ENCODE peak calls at places on chromosomes 1 and 21, in eight cellular contexts. One of them, this sample, is unnamed.
A peak's percentile ranks its signal among the peaks of the same experiment; 100 is the strongest.

GRCh38 chr1:59113876-59114457 is 182.9 kb upstream of the FGGY start:
- DNase-seq in lower lobe of right lung: no peak
- DNase-seq in psoas muscle: no peak
- DNase-seq in neuronal stem cell: no peak
- DNase-seq in ovary: no peak
- DNase-seq in naive thymus-derived CD4-positive, alpha-beta T cell: no peak
- DNase-seq in HCT116: no peak
- DNase-seq in cardiac muscle cell: no peak
- DNase-seq in this sample: no peak

GRCh38 chr1:156338180-156338973 is at the start of the genes CCT3 and TSACC:
- DNase-seq in ovary: peak; percentile 100
- DNase-seq in HCT116: peak; percentile 100
- DNase-seq in naive thymus-derived CD4-positive, alpha-beta T cell: peak; percentile 100
- DNase-seq in neuronal stem cell: peak; percentile 100
- DNase-seq in psoas muscle: peak; percentile 100
- DNase-seq in cardiac muscle cell: peak; percentile 100
- DNase-seq in lower lobe of right lung: peak; percentile 98
- DNase-seq in this sample: peak; percentile 99

GRCh38 chr1:232142403-232143314 is 487.3 kb downstream of the SIPA1L2 start:
- DNase-seq in psoas muscle: no peak
- DNase-seq in HCT116: no peak
- DNase-seq in lower lobe of right lung: no peak
- DNase-seq in naive thymus-derived CD4-positive, alpha-beta T cell: no peak
- DNase-seq in neuronal stem cell: no peak
- DNase-seq in cardiac muscle cell: peak; percentile 71
- DNase-seq in ovary: peak; percentile 39
- DNase-seq in this sample: peak; percentile 59

GRCh38 chr1:198166900-198167299 is 10.1 kb downstream of the NEK7 start:
- DNase-seq in neuronal stem cell: no peak
- DNase-seq in lower lobe of right lung: no peak
- DNase-seq in cardiac muscle cell: no peak
- DNase-seq in naive thymus-derived CD4-positive, alpha-beta T cell: no peak
- DNase-seq in HCT116: no peak
- DNase-seq in psoas muscle: no peak
- DNase-seq in ovary: no peak
- DNase-seq in this sample: no peak

GRCh38 chr1:69055223-69055622 is 512.5 kb upstream of the LRRC7 start:
- DNase-seq in psoas muscle: no peak
- DNase-seq in naive thymus-derived CD4-positive, alpha-beta T cell: no peak
- DNase-seq in HCT116: no peak
- DNase-seq in lower lobe of right lung: no peak
- DNase-seq in neuronal stem cell: no peak
- DNase-seq in ovary: no peak
- DNase-seq in cardiac muscle cell: no peak
- DNase-seq in this sample: no peak

GRCh38 chr1:169906938-169907337 is 13.2 kb upstream of the SCYL3 start:
- DNase-seq in neuronal stem cell: no peak
- DNase-seq in ovary: no peak
- DNase-seq in psoas muscle: no peak
- DNase-seq in cardiac muscle cell: peak; percentile 59
- DNase-seq in HCT116: no peak
- DNase-seq in naive thymus-derived CD4-positive, alpha-beta T cell: no peak
- DNase-seq in lower lobe of right lung: no peak
- DNase-seq in this sample: no peak

GRCh38 chr1:215475719-215476525 is 91.2 kb upstream of the KCTD3 start:
- DNase-seq in psoas muscle: no peak
- DNase-seq in naive thymus-derived CD4-positive, alpha-beta T cell: no peak
- DNase-seq in HCT116: no peak
- DNase-seq in neuronal stem cell: no peak
- DNase-seq in ovary: no peak
- DNase-seq in lower lobe of right lung: no peak
- DNase-seq in cardiac muscle cell: peak; percentile 53
- DNase-seq in this sample: no peak

GRCh38 chr1:217333939-217334338 is 297.0 kb downstream of the GPATCH2 start:
- DNase-seq in cardiac muscle cell: peak; percentile 49
- DNase-seq in psoas muscle: no peak
- DNase-seq in HCT116: peak; percentile 7
- DNase-seq in lower lobe of right lung: no peak
- DNase-seq in naive thymus-derived CD4-positive, alpha-beta T cell: no peak
- DNase-seq in neuronal stem cell: peak; percentile 49
- DNase-seq in ovary: no peak
- DNase-seq in this sample: no peak

GRCh38 chr1:101496109-101496508 is 259.3 kb downstream of the S1PR1 start:
- DNase-seq in lower lobe of right lung: no peak
- DNase-seq in naive thymus-derived CD4-positive, alpha-beta T cell: no peak
- DNase-seq in HCT116: no peak
- DNase-seq in neuronal stem cell: no peak
- DNase-seq in cardiac muscle cell: no peak
- DNase-seq in ovary: no peak
- DNase-seq in psoas muscle: no peak
- DNase-seq in this sample: no peak

GRCh38 chr1:20376880-20377494 is 86.3 kb downstream of the VWA5B1 start:
- DNase-seq in neuronal stem cell: peak; percentile 61
- DNase-seq in cardiac muscle cell: peak; percentile 58
- DNase-seq in lower lobe of right lung: no peak
- DNase-seq in naive thymus-derived CD4-positive, alpha-beta T cell: peak; percentile 45
- DNase-seq in HCT116: peak; percentile 21
- DNase-seq in ovary: peak; percentile 34
- DNase-seq in psoas muscle: peak; percentile 61
- DNase-seq in this sample: no peak

GRCh38 chr1:118101445-118101844 is 83.6 kb downstream of the SPAG17 start:
- DNase-seq in lower lobe of right lung: no peak
- DNase-seq in cardiac muscle cell: no peak
- DNase-seq in psoas muscle: no peak
- DNase-seq in ovary: no peak
- DNase-seq in HCT116: no peak
- DNase-seq in neuronal stem cell: no peak
- DNase-seq in naive thymus-derived CD4-positive, alpha-beta T cell: no peak
- DNase-seq in this sample: no peak

GRCh38 chr1:116987256-116987555 is 14.4 kb upstream of the CD101 start:
- DNase-seq in lower lobe of right lung: no peak
- DNase-seq in ovary: no peak
- DNase-seq in naive thymus-derived CD4-positive, alpha-beta T cell: peak; percentile 85
- DNase-seq in HCT116: no peak
- DNase-seq in cardiac muscle cell: no peak
- DNase-seq in neuronal stem cell: no peak
- DNase-seq in psoas muscle: no peak
- DNase-seq in this sample: no peak

GRCh38 chr1:230303822-230304221 is 122.3 kb downstream of the PGBD5 start:
- DNase-seq in neuronal stem cell: no peak
- DNase-seq in HCT116: no peak
- DNase-seq in ovary: no peak
- DNase-seq in psoas muscle: no peak
- DNase-seq in cardiac muscle cell: peak; percentile 83
- DNase-seq in naive thymus-derived CD4-positive, alpha-beta T cell: no peak
- DNase-seq in lower lobe of right lung: no peak
- DNase-seq in this sample: peak; percentile 74

GRCh38 chr21:33897098-33897497 is 18.5 kb downstream of the ATP5PO start:
- DNase-seq in HCT116: no peak
- DNase-seq in neuronal stem cell: no peak
- DNase-seq in psoas muscle: no peak
- DNase-seq in ovary: no peak
- DNase-seq in naive thymus-derived CD4-positive, alpha-beta T cell: no peak
- DNase-seq in lower lobe of right lung: no peak
- DNase-seq in cardiac muscle cell: no peak
- DNase-seq in this sample: no peak

GRCh38 chr21:33898546-33898945 is 17.1 kb downstream of the ATP5PO start:
- DNase-seq in naive thymus-derived CD4-positive, alpha-beta T cell: no peak
- DNase-seq in lower lobe of right lung: no peak
- DNase-seq in ovary: no peak
- DNase-seq in psoas muscle: no peak
- DNase-seq in neuronal stem cell: no peak
- DNase-seq in HCT116: no peak
- DNase-seq in cardiac muscle cell: no peak
- DNase-seq in this sample: no peak

GRCh38 chr21:33897739-33898138 is 17.9 kb downstream of the ATP5PO start:
- DNase-seq in cardiac muscle cell: no peak
- DNase-seq in ovary: no peak
- DNase-seq in neuronal stem cell: no peak
- DNase-seq in lower lobe of right lung: no peak
- DNase-seq in HCT116: no peak
- DNase-seq in naive thymus-derived CD4-positive, alpha-beta T cell: no peak
- DNase-seq in psoas muscle: no peak
- DNase-seq in this sample: no peak

GRCh38 chr21:33901421-33902288 is 13.9 kb downstream of the ATP5PO start:
- DNase-seq in naive thymus-derived CD4-positive, alpha-beta T cell: peak; percentile 19
- DNase-seq in ovary: no peak
- DNase-seq in lower lobe of right lung: no peak
- DNase-seq in HCT116: peak; percentile 38
- DNase-seq in neuronal stem cell: no peak
- DNase-seq in psoas muscle: no peak
- DNase-seq in cardiac muscle cell: peak; percentile 84
- DNase-seq in this sample: peak; percentile 68

GRCh38 chr21:33899199-33899598 is 16.4 kb downstream of the ATP5PO start:
- DNase-seq in cardiac muscle cell: no peak
- DNase-seq in neuronal stem cell: no peak
- DNase-seq in lower lobe of right lung: no peak
- DNase-seq in naive thymus-derived CD4-positive, alpha-beta T cell: no peak
- DNase-seq in psoas muscle: no peak
- DNase-seq in HCT116: no peak
- DNase-seq in ovary: no peak
- DNase-seq in this sample: no peak
- H3K27ac ChIP-seq in cardiac muscle cell: no peak overlapping the region
- H3K27ac ChIP-seq in neuronal stem cell: no peak overlapping the region
- H3K27ac ChIP-seq in lower lobe of right lung: no peak overlapping the region
- H3K27ac ChIP-seq in naive thymus-derived CD4-positive, alpha-beta T cell: no peak overlapping the region
- H3K27ac ChIP-seq in psoas muscle: no peak overlapping the region
- H3K27ac ChIP-seq in HCT116: no peak overlapping the region
- H3K27ac ChIP-seq in ovary: no peak overlapping the region
- H3K27ac ChIP-seq in this sample: no peak overlapping the region

DNA sequence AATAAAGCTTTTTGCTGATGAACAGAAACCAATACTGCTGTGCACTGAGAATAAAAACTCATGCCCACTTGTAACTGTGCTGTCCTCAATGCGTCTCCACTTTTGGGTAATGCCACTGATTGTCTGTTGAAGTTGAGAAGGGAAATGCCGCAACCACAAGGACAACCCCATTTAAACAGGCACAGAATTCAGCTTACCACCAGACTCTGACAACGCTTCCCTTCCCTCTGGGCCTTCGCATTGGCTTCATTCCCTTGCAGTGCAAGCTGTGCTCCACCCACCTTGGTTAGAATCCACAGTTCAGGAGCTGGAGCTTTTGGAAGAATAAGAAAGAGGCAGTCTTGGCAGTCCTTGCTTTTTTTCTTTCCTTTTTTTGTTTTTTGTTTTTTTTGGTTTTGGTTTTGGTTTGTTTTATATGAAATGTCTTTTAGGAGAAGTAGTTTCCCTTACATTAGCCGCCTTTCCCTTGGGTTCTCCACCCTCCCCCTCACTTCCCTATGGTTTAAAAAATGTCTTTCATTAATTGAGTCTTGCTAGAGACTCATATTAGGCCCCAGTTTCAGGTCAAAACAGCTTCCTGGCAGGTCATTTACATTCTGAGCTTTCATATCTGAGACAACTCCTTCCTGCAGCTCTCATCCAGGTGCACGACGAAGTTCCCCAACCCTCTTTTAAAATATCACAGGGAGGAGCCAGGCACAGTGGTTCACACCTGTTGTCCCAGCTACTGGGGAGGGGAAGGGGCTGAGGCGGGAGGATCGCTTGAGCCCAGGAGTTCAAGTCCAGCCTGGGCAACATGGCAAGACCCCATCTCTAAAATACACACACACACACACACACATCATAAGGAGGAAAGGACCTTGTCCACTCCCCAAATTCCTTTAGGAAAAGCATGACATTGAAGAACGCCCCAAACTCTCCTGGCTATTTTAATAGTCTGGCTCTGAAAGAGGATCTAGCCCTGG is 20.7 kb upstream of the LAX1 start:
- DNase-seq in lower lobe of right lung: no peak
- DNase-seq in neuronal stem cell: no peak
- DNase-seq in ovary: peak; percentile 66
- DNase-seq in naive thymus-derived CD4-positive, alpha-beta T cell: peak; percentile 59
- DNase-seq in cardiac muscle cell: peak; percentile 72
- DNase-seq in HCT116: no peak
- DNase-seq in psoas muscle: peak; percentile 77
- DNase-seq in this sample: peak; percentile 76
- H3K4me3 ChIP-seq in lower lobe of right lung: no peak overlapping the region
- H3K4me3 ChIP-seq in neuronal stem cell: no peak overlapping the region
- H3K4me3 ChIP-seq in ovary: no peak overlapping the region
- H3K4me3 ChIP-seq in naive thymus-derived CD4-positive, alpha-beta T cell: no peak overlapping the region
- H3K4me3 ChIP-seq in cardiac muscle cell: no peak overlapping the region
- H3K4me3 ChIP-seq in HCT116: no peak overlapping the region
- H3K4me3 ChIP-seq in psoas muscle: no peak overlapping the region
- H3K4me3 ChIP-seq in this sample: no peak overlapping the region

GRCh38 chr1:38129971-38130370 is 83.4 kb upstream of the POU3F1 start:
- DNase-seq in cardiac muscle cell: peak; percentile 13
- DNase-seq in HCT116: no peak
- DNase-seq in naive thymus-derived CD4-positive, alpha-beta T cell: no peak
- DNase-seq in psoas muscle: no peak
- DNase-seq in neuronal stem cell: no peak
- DNase-seq in ovary: no peak
- DNase-seq in lower lobe of right lung: no peak
- DNase-seq in this sample: no peak

GRCh38 chr1:38129473-38129872 is 82.9 kb upstream of the POU3F1 start:
- DNase-seq in neuronal stem cell: no peak
- DNase-seq in naive thymus-derived CD4-positive, alpha-beta T cell: no peak
- DNase-seq in lower lobe of right lung: no peak
- DNase-seq in psoas muscle: no peak
- DNase-seq in ovary: no peak
- DNase-seq in HCT116: no peak
- DNase-seq in cardiac muscle cell: no peak
- DNase-seq in this sample: no peak

GRCh38 chr1:38128926-38129453 is 82.4 kb upstream of the POU3F1 start:
- DNase-seq in cardiac muscle cell: no peak
- DNase-seq in psoas muscle: no peak
- DNase-seq in HCT116: no peak
- DNase-seq in neuronal stem cell: no peak
- DNase-seq in ovary: no peak
- DNase-seq in lower lobe of right lung: no peak
- DNase-seq in naive thymus-derived CD4-positive, alpha-beta T cell: no peak
- DNase-seq in this sample: no peak

GRCh38 chr1:38127432-38127831 is 80.8 kb upstream of the POU3F1 start:
- DNase-seq in neuronal stem cell: no peak
- DNase-seq in ovary: no peak
- DNase-seq in psoas muscle: no peak
- DNase-seq in cardiac muscle cell: peak; percentile 46
- DNase-seq in HCT116: no peak
- DNase-seq in lower lobe of right lung: no peak
- DNase-seq in naive thymus-derived CD4-positive, alpha-beta T cell: no peak
- DNase-seq in this sample: no peak

DNA sequence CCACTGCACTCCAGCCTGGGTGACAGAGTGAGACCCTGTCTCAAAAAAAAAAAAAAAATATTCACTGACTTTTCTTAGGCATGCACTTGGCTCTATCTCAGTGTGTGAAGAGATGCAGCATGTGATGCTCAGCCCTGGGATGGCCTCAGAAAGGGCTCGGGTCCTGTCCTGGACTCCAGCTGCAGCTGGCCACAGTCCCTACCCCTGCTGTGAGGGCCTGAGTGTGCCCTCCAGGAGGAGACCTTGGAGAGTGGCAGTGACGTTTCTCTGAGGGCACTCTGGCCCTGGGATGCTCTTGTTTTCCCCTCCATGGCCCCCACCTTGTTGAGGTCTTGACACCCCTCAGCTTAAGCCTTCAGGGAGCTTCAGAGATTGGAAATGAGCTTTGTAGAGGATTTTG is 81.9 kb upstream of the POU3F1 start:
- DNase-seq in psoas muscle: no peak
- DNase-seq in ovary: no peak
- DNase-seq in cardiac muscle cell: no peak
- DNase-seq in naive thymus-derived CD4-positive, alpha-beta T cell: no peak
- DNase-seq in HCT116: no peak
- DNase-seq in lower lobe of right lung: no peak
- DNase-seq in neuronal stem cell: no peak
- DNase-seq in this sample: no peak
- H3K27me3 ChIP-seq in psoas muscle: peaks cover 3% of the 10 kb centered on the region
- H3K27me3 ChIP-seq in ovary: no peaks in the 10 kb centered on the region
- H3K27me3 ChIP-seq in cardiac muscle cell: no peaks in the 10 kb centered on the region
- H3K27me3 ChIP-seq in naive thymus-derived CD4-positive, alpha-beta T cell: no peaks in the 10 kb centered on the region
- H3K27me3 ChIP-seq in HCT116: no peaks in the 10 kb centered on the region
- H3K27me3 ChIP-seq in lower lobe of right lung: peaks cover 24% of the 10 kb centered on the region
- H3K27me3 ChIP-seq in neuronal stem cell: peaks cover 2% of the 10 kb centered on the region
- H3K27me3 ChIP-seq in this sample: no peaks in the 10 kb centered on the region

GRCh38 chr1:165895451-165895871 is 68.0 kb downstream of the UCK2 start:
- DNase-seq in HCT116: no peak
- DNase-seq in ovary: no peak
- DNase-seq in lower lobe of right lung: no peak
- DNase-seq in neuronal stem cell: no peak
- DNase-seq in cardiac muscle cell: peak; percentile 66
- DNase-seq in naive thymus-derived CD4-positive, alpha-beta T cell: no peak
- DNase-seq in psoas muscle: no peak
- DNase-seq in this sample: no peak
- H3K27ac ChIP-seq in HCT116: no peak overlapping the region
- H3K27ac ChIP-seq in ovary: no peak overlapping the region
- H3K27ac ChIP-seq in lower lobe of right lung: no peak overlapping the region
- H3K27ac ChIP-seq in neuronal stem cell: no peak overlapping the region
- H3K27ac ChIP-seq in cardiac muscle cell: no peak overlapping the region
- H3K27ac ChIP-seq in naive thymus-derived CD4-positive, alpha-beta T cell: no peak overlapping the region
- H3K27ac ChIP-seq in psoas muscle: peak overlapping the region; percentile 93
- H3K27ac ChIP-seq in this sample: peak overlapping the region; percentile 69